ENCODE peak calls at places on chromosome 13, in eight cellular contexts. Z, K, M, Y, Q, U, B and D are unnamed samples.

GRCh38 chr13:42525035-42525504 is 48.9 kb upstream of the TNFSF11 start:
- DNase-seq in Z (no peak), K (no peak), M (no peak), Y (no peak), Q (no peak), U (no peak), B (no peak), D (no peak)

GRCh38 chr13:44842158-44842557 is 147.1 kb downstream of the NUFIP1 start:
- DNase-seq in Z (no peak), K (no peak), M (no peak), Y (no peak), Q (no peak), U (no peak), B (no peak), D (no peak)

GRCh38 chr13:47598340-47598911 is 402.6 kb downstream of the SUCLA2 start:
- DNase-seq in Z (no peak), K (peak), M (no peak), Y (peak), Q (no peak), U (no peak), B (no peak), D (no peak)

GRCh38 chr13:113216165-113217056 is 7.0 kb downstream of the CUL4A start:
- DNase-seq in Z (peak), K (no peak), M (no peak), Y (peak), Q (peak), U (no peak), B (peak), D (no peak)

GRCh38 chr13:76522083-76522755 is 364.0 kb downstream of the KCTD12 start:
- DNase-seq in Z (no peak), K (no peak), M (no peak), Y (peak), Q (peak), U (no peak), B (no peak), D (no peak)

GRCh38 chr13:99062593-99062992 is 84.7 kb upstream of the DOCK9 start:
- DNase-seq in Z (peak), K (no peak), M (no peak), Y (no peak), Q (no peak), U (no peak), B (no peak), D (no peak)

GRCh38 chr13:26557393-26558073 is at the start of gene WASF3:
- DNase-seq in Z (peak), K (peak), M (no peak), Y (peak), Q (peak), U (peak), B (peak), D (no peak)

GRCh38 chr13:103066079-103066880 is at the start of gene SLC10A2:
- DNase-seq in Z (no peak), K (no peak), M (no peak), Y (no peak), Q (no peak), U (no peak), B (no peak), D (no peak)